ENCODE peak calls at places on chromosomes 5 and 9, in six cellular contexts. J is H9, E is uterus, G is ovary, L is AG04450, M is nephron progenitor cell. Q is an unnamed sample.

GRCh38 chr9:76564300-76564699 is 105.3 kb downstream of the GCNT1 start:
- DNase-seq in G (no peak), E (no peak), J (no peak), L (no peak), M (no peak), Q (no peak)

GRCh38 chr9:74726581-74726980 is 161.1 kb downstream of the TRPM6 start:
- DNase-seq in L (no peak), J (no peak), M (no peak), E (no peak), G (no peak), Q (no peak)

GRCh38 chr5:74085782-74086181 is 459.8 kb downstream of the ARHGEF28 start:
- DNase-seq in J (no peak), M (no peak), E (no peak), G (no peak), L (no peak), Q (no peak)

GRCh38 chr9:125659954-125660353 is 47.1 kb downstream of the MAPKAP1 start:
- DNase-seq in M (no peak), E (no peak), G (no peak), L (no peak), J (no peak), Q (no peak)

GRCh38 chr9:134814598-134815215 is 65.9 kb upstream of the FCN2 start:
- DNase-seq in G (no peak), M (no peak), L (no peak), E (no peak), J (no peak), Q (peak)

GRCh38 chr9:36163840-36164175 is 5.4 kb upstream of the CCIN start:
- DNase-seq in J (no peak), G (peak), L (no peak), E (peak), M (no peak), Q (no peak)

GRCh38 chr9:28024616-28025147 is 451.4 kb upstream of the C9orf72 start:
- DNase-seq in M (no peak), G (no peak), L (no peak), E (no peak), J (no peak), Q (no peak)

GRCh38 chr9:78296208-78296892 is 575 bp upstream of the PSAT1 start:
- DNase-seq in G (peak), L (no peak), E (no peak), M (peak), J (peak), Q (peak)

DNA sequence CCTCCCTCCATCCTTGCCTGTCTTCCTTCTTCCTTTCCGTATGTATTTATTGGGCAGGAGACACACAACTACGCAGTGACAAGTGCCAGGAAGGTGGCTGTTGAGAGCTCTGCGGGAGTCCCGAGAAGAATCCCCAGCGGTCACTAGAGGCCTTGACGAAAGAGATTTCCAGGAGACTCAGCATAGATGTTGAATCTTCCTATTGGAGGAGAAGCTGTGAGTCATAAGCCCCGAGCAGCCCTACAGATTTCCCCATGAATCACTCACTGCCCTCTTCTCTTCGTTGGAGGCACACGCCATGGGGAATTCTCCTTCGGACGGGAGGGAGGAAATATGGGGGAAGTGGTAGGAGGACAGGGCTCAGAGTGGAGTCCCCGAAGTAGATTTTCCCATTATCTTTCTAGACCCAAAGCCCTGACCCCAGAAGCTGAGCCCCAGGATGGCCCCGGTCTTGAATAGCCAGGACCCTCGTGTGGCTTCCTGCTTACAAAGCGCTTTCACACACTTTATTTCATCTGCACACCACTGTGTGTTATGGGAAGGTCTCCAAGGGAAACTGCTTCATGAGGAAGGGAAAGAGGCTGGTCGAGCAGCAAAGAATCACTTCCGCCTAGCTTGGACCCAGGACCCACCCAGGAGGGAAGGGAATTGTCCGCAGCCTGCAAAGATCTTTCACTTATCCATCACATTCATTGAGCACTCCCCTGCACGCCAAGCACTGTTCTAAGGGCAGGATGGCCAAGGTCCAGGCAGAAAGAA is 12.7 kb downstream of the DUSP1 start:
- DNase-seq in J (peak), E (peak), G (no peak), L (peak), M (no peak), Q (peak)
- TF ChIP-seq CTCF in J (no peak), E (no peak), G (no peak), L (peak), M (no peak), Q (no peak)

GRCh38 chr5:170571331-170571731 is 67.5 kb downstream of the KCNIP1 start:
- DNase-seq in M (no peak), G (no peak), J (no peak), L (peak), E (no peak), Q (no peak)
- TF ChIP-seq CTCF in M (no peak), G (no peak), J (no peak), L (no peak), E (no peak), Q (no peak)

GRCh38 chr5:4640793-4641192 is 499.3 kb upstream of the ADAMTS16 start:
- DNase-seq in E (no peak), L (no peak), J (peak), G (no peak), M (no peak), Q (no peak)
- TF ChIP-seq CTCF in E (no peak), L (no peak), J (peak), G (no peak), M (no peak), Q (peak)

GRCh38 chr9:127283917-127284316 is 19.3 kb downstream of the GARNL3 start:
- DNase-seq in G (no peak), M (no peak), E (peak), L (no peak), J (no peak), Q (peak)
- TF ChIP-seq CTCF in G (no peak), M (no peak), E (no peak), L (peak), J (peak), Q (peak)